ENCODE peak calls at places on chromosomes 11 and 22, in six cellular contexts. W is activated naive CD8-positive, alpha-beta T cell treated with anti-CD3 and anti-CD28 coated beads, Interleukin-2, amount 50 U/mL, for 24 hours; T is RPMI8226; C is HTR-8/SVneo; Y is choroid plexus epithelial cell; V is tibial artery. J is an unnamed sample.

GRCh38 chr11:120532511-120533196 is 21.1 kb downstream of the GRIK4 start:
- DNase-seq in C (no peak), V (no peak), Y (peak), W (no peak), T (no peak), J (no peak)

GRCh38 chr11:117807482-117808272 is 10.7 kb upstream of the DSCAML1 start:
- DNase-seq in V (peak), C (peak), T (peak), Y (peak), W (peak), J (peak)

GRCh38 chr11:33723238-33723881 is 12.9 kb downstream of the CD59 start:
- DNase-seq in C (no peak), V (no peak), W (no peak), T (no peak), Y (peak), J (no peak)

GRCh38 chr11:61691378-61692156 is 11.4 kb downstream of the DAGLA start:
- DNase-seq in T (no peak), W (no peak), Y (no peak), C (no peak), V (no peak), J (no peak)

GRCh38 chr11:3146612-3147256 is 18.4 kb downstream of the OSBPL5 start:
- DNase-seq in T (no peak), V (peak), W (no peak), C (peak), Y (peak), J (no peak)

GRCh38 chr11:105100206-105100605 is 39.4 kb downstream of the CARD18 start:
- DNase-seq in T (peak), C (no peak), V (no peak), W (no peak), Y (peak), J (no peak)

GRCh38 chr11:82229346-82229745 is 504.3 kb downstream of the FAM181B start:
- DNase-seq in T (peak), C (no peak), V (no peak), W (no peak), Y (peak), J (peak)

GRCh38 chr11:116687458-116688201 is 85.2 kb downstream of the BUD13 start:
- DNase-seq in C (no peak), W (no peak), Y (no peak), V (no peak), T (no peak), J (no peak)

GRCh38 chr11:46239801-46240061 is 37.7 kb upstream of the CREB3L1 start:
- DNase-seq in W (no peak), Y (no peak), T (no peak), V (no peak), C (no peak), J (peak)

GRCh38 chr22:31122532-31123291 is at the start of gene INPP5J:
- DNase-seq in V (no peak), T (peak), W (no peak), Y (peak), C (peak), J (no peak)

GRCh38 chr11:20459865-20460264 is 72.3 kb downstream of the PRMT3 start:
- DNase-seq in C (no peak), T (no peak), V (no peak), Y (no peak), W (no peak), J (no peak)

GRCh38 chr11:62614275-62614674 is 1.2 kb downstream of the ROM1 start:
- DNase-seq in V (no peak), T (peak), Y (no peak), C (no peak), W (peak), J (no peak)

GRCh38 chr11:62854013-62854824 is 14.8 kb upstream of the WDR74 start:
- DNase-seq in V (no peak), T (peak), C (no peak), W (no peak), Y (no peak), J (no peak)

GRCh38 chr11:132450631-132451030 is 1080.2 kb downstream of the NTM start:
- DNase-seq in C (no peak), W (no peak), Y (no peak), V (no peak), T (no peak), J (no peak)

GRCh38 chr11:27209562-27210005 is 153.4 kb downstream of the CCDC34 start:
- DNase-seq in Y (peak), V (peak), C (peak), W (no peak), T (no peak), J (no peak)

GRCh38 chr22:48836673-48837340 is 990.9 kb downstream of the BRD1 start:
- DNase-seq in W (no peak), T (no peak), Y (no peak), C (no peak), V (no peak), J (no peak)

GRCh38 chr11:1691878-1692707 is 4.9 kb upstream of the KRTAP5-6 start:
- DNase-seq in T (no peak), V (no peak), C (no peak), Y (no peak), W (no peak), J (no peak)

GRCh38 chr11:7910389-7910788 is 20.7 kb downstream of the OR10A6 start:
- DNase-seq in Y (no peak), T (no peak), C (no peak), V (no peak), W (no peak), J (no peak)

GRCh38 chr11:118084247-118084646 is 2.5 kb downstream of the SMIM35 start:
- DNase-seq in V (no peak), W (no peak), C (no peak), T (peak), Y (peak), J (no peak)

GRCh38 chr11:66727883-66728759 is 895 bp downstream of the SPTBN2 start:
- DNase-seq in W (no peak), C (no peak), Y (no peak), V (no peak), T (peak), J (peak)

GRCh38 chr11:11512502-11512901 is 109.3 kb downstream of the GALNT18 start:
- DNase-seq in V (no peak), C (no peak), Y (no peak), W (no peak), T (no peak), J (no peak)

GRCh38 chr11:122711831-122712378 is 56.4 kb downstream of the UBASH3B start:
- DNase-seq in T (no peak), V (no peak), Y (peak), W (no peak), C (no peak), J (no peak)

GRCh38 chr11:122882189-122882808 is at the start of gene JHY:
- DNase-seq in C (no peak), W (no peak), Y (no peak), T (no peak), V (no peak), J (no peak)

GRCh38 chr11:38014405-38014804 is 1416.4 kb upstream of the RAG2 start:
- DNase-seq in C (no peak), Y (peak), W (no peak), V (no peak), T (no peak), J (no peak)